ENCODE peak calls at places on chromosomes 11 and 22, in eight cellular contexts. K is cardiac muscle cell, D is dorsolateral prefrontal cortex, H is A549, N is putamen, V is H9, R is mesothelial cell of epicardium, U is endothelial cell. L is an unnamed sample.

GRCh38 chr22:24554316-24555159 is at the start of gene GUCD1:
- DNase-seq in H (no peak), N (no peak), K (peak), D (no peak), R (no peak), U (no peak), V (peak), L (peak)

GRCh38 chr11:9527481-9528140 is 45.9 kb upstream of the WEE1 start:
- DNase-seq in V (no peak), D (no peak), N (no peak), H (peak), U (no peak), R (no peak), K (no peak), L (no peak)

GRCh38 chr22:32618461-32619140 is 144.0 kb downstream of the FBXO7 start:
- DNase-seq in D (no peak), H (no peak), N (no peak), K (no peak), U (no peak), V (no peak), R (no peak), L (no peak)

GRCh38 chr11:91859666-91860065 is 365.0 kb upstream of the FAT3 start:
- DNase-seq in N (no peak), H (no peak), V (no peak), K (no peak), U (no peak), D (no peak), R (no peak), L (no peak)

GRCh38 chr22:32788884-32789624 is 12.5 kb upstream of the TIMP3 start:
- DNase-seq in R (peak), D (no peak), K (no peak), N (no peak), U (no peak), V (no peak), H (no peak), L (no peak)

GRCh38 chr11:71372693-71373657 is 75.2 kb downstream of the DHCR7 start:
- DNase-seq in H (peak), N (peak), V (no peak), K (peak), R (no peak), U (no peak), D (peak), L (peak)

GRCh38 chr11:46333129-46333947 is 13.9 kb upstream of the DGKZ start:
- DNase-seq in D (no peak), U (no peak), H (no peak), N (no peak), V (peak), K (no peak), R (no peak), L (no peak)

GRCh38 chr11:118438314-118438931 is 2.1 kb downstream of the KMT2A start:
- DNase-seq in D (peak), K (peak), H (peak), N (peak), V (peak), U (peak), R (peak), L (peak)

GRCh38 chr11:16352707-16353106 is 3.6 kb downstream of the SOX6 start:
- DNase-seq in K (no peak), N (no peak), R (no peak), U (no peak), V (no peak), H (no peak), D (no peak), L (no peak)

GRCh38 chr11:43492701-43493100 is 134.0 kb downstream of the TTC17 start:
- DNase-seq in N (no peak), U (no peak), V (no peak), R (no peak), H (no peak), D (no peak), K (no peak), L (no peak)

GRCh38 chr22:19607198-19608113 is 83.2 kb upstream of the CLDN5 start:
- DNase-seq in R (no peak), D (no peak), U (peak), V (peak), N (no peak), H (no peak), K (no peak), L (no peak)

GRCh38 chr22:29306175-29306829 is at the start of gene GAS2L1:
- DNase-seq in R (no peak), N (no peak), D (peak), V (peak), H (peak), U (peak), K (peak), L (peak)

GRCh38 chr11:65353376-65353775 is 1.2 kb upstream of the TIGD3 start:
- DNase-seq in U (no peak), N (no peak), H (no peak), D (no peak), K (no peak), V (no peak), R (no peak), L (no peak)

GRCh38 chr11:2306971-2307732 is 5.3 kb downstream of the TSPAN32 start:
- DNase-seq in K (no peak), D (no peak), V (peak), U (no peak), N (no peak), H (no peak), R (no peak), L (no peak)

GRCh38 chr22:36311386-36312085 is 58.6 kb downstream of the APOL1 start:
- DNase-seq in H (no peak), R (no peak), K (no peak), N (no peak), D (no peak), V (no peak), U (no peak), L (no peak)

GRCh38 chr11:56967726-56968125 is 21.0 kb upstream of the OR5AK2 start:
- DNase-seq in K (no peak), U (no peak), H (no peak), R (no peak), N (no peak), D (no peak), V (no peak), L (no peak)

GRCh38 chr11:29449280-29450074 is 567.4 kb downstream of the KCNA4 start:
- DNase-seq in V (no peak), R (no peak), N (no peak), H (no peak), D (no peak), K (peak), U (no peak), L (no peak)

GRCh38 chr11:23205156-23205871 is 345.0 kb upstream of the CCDC179 start:
- DNase-seq in U (no peak), V (no peak), K (no peak), H (no peak), D (no peak), R (no peak), N (no peak), L (no peak)

GRCh38 chr11:204587-205109 is 2.6 kb downstream of the BET1L start:
- DNase-seq in V (no peak), D (peak), U (no peak), R (no peak), K (no peak), N (no peak), H (no peak), L (no peak)

GRCh38 chr11:45852712-45853101 is 5.4 kb downstream of the CRY2 start:
- DNase-seq in H (no peak), U (no peak), V (peak), R (no peak), K (no peak), N (no peak), D (no peak), L (peak)

GRCh38 chr11:19259487-19260345 is 19.0 kb upstream of the E2F8 start:
- DNase-seq in H (peak), K (peak), N (peak), V (peak), D (peak), U (peak), R (no peak), L (peak)

GRCh38 chr11:107804219-107804618 is 54.4 kb downstream of the SLC35F2 start:
- DNase-seq in V (no peak), K (no peak), N (no peak), U (no peak), R (no peak), D (no peak), H (no peak), L (no peak)

GRCh38 chr11:45672593-45672992 is 7.2 kb upstream of the CHST1 start:
- DNase-seq in K (no peak), H (no peak), V (no peak), N (no peak), R (no peak), D (no peak), U (no peak), L (no peak)

GRCh38 chr22:17612057-17612456 is 16.5 kb downstream of the ATP6V1E1 start:
- DNase-seq in D (no peak), N (no peak), U (no peak), K (no peak), H (no peak), R (no peak), V (no peak), L (no peak)

GRCh38 chr11:7571640-7572000 is 57.8 kb downstream of the PPFIBP2 start:
- DNase-seq in H (peak), V (peak), K (peak), N (peak), D (peak), U (peak), R (no peak), L (peak)

GRCh38 chr11:121426476-121427454 is 25.3 kb upstream of the SORL1 start:
- DNase-seq in V (peak), K (peak), D (no peak), R (peak), N (no peak), H (no peak), U (peak), L (peak)

GRCh38 chr11:17673951-17674350 is 45.4 kb upstream of the MYOD1 start:
- DNase-seq in D (no peak), N (no peak), H (no peak), R (no peak), V (no peak), K (no peak), U (no peak), L (no peak)

GRCh38 chr11:132886335-132886734 is 646.0 kb downstream of the OPCML start:
- DNase-seq in N (no peak), R (no peak), H (no peak), D (no peak), V (no peak), U (no peak), K (peak), L (no peak)

GRCh38 chr11:24142062-24142461 is 354.8 kb upstream of the LUZP2 start:
- DNase-seq in N (no peak), U (no peak), R (no peak), D (no peak), V (no peak), K (no peak), H (no peak), L (no peak)

GRCh38 chr22:41619979-41620645 is 731 bp downstream of the DESI1 start:
- DNase-seq in K (peak), N (no peak), V (peak), R (peak), H (no peak), D (peak), U (peak), L (peak)

GRCh38 chr22:50612715-50613221 is 12.2 kb downstream of the MAPK8IP2 start:
- DNase-seq in U (no peak), N (no peak), R (no peak), K (no peak), H (no peak), V (peak), D (no peak), L (peak)

GRCh38 chr11:76706667-76707066 is 36.1 kb upstream of the LRRC32 start:
- DNase-seq in D (no peak), U (no peak), H (no peak), K (no peak), V (no peak), N (no peak), R (no peak), L (no peak)

GRCh38 chr22:31148953-31149627 is 8.8 kb upstream of the PLA2G3 start:
- DNase-seq in U (peak), V (peak), R (no peak), D (peak), N (peak), K (peak), H (peak), L (peak)

GRCh38 chr11:56234155-56234554 is at the start of gene OR5T2:
- DNase-seq in N (no peak), R (no peak), K (no peak), V (no peak), D (no peak), H (no peak), U (no peak), L (no peak)

GRCh38 chr11:69594481-69594880 is 46.5 kb upstream of the CCND1 start:
- DNase-seq in D (no peak), U (no peak), R (no peak), K (no peak), V (no peak), N (no peak), H (no peak), L (no peak)

GRCh38 chr11:121890377-121890776 is 225.6 kb downstream of the BLID start:
- DNase-seq in V (no peak), N (peak), K (no peak), H (no peak), R (no peak), D (no peak), U (no peak), L (no peak)

GRCh38 chr11:69290791-69291190 is 3.2 kb upstream of the MYEOV start:
- DNase-seq in V (no peak), N (no peak), K (no peak), R (no peak), H (no peak), D (no peak), U (no peak), L (no peak)